ENCODE peak calls at places on chromosomes 13 and 19, in seven cellular contexts. L is ELR; T is GF-D8; W is cardiac fibroblast; Y is stimulated activated CD8-positive, alpha-beta memory T cell treated with anti-CD3 and anti-CD28 coated beads, Interleukin-15, amount 100 ng/mL, for 4 hours; R is tibial artery; Q is stimulated activated CD4-positive, alpha-beta T cell treated with anti-CD3 and anti-CD28 coated beads, Interleukin-4, amount 100 ng/mL, for 48 hours. K is an unnamed sample.

GRCh38 chr13:111530137-111530536 is 209.7 kb downstream of the TEX29 start:
- DNase-seq in L (no peak), T (no peak), W (no peak), Y (no peak), R (no peak), Q (no peak), K (no peak)

GRCh38 chr19:58492265-58492664 is 16.1 kb downstream of the ZNF446 start:
- DNase-seq in L (no peak), T (no peak), W (no peak), Y (no peak), R (no peak), Q (no peak), K (no peak)

GRCh38 chr13:99384468-99384867 is 77.3 kb upstream of the GPR183 start:
- DNase-seq in L (no peak), T (no peak), W (no peak), Y (no peak), R (no peak), Q (peak; percentile 31), K (no peak)

GRCh38 chr19:29524912-29525870 is 603 bp upstream of the VSTM2B start:
- DNase-seq in L (no peak), T (no peak), W (no peak), Y (no peak), R (no peak), Q (no peak), K (no peak)

GRCh38 chr19:10617409-10618121 is 7.8 kb upstream of the SLC44A2 start:
- DNase-seq in L (peak; percentile 90), T (no peak), W (peak; percentile 54), Y (no peak), R (no peak), Q (no peak), K (no peak)

GRCh38 chr13:101875717-101876393 is 423.4 kb downstream of the ITGBL1 start:
- DNase-seq in L (peak; percentile 81), T (no peak), W (peak; percentile 25), Y (no peak), R (no peak), Q (no peak), K (no peak)

GRCh38 chr13:44620057-44620456 is 43.9 kb upstream of the TSC22D1 start:
- DNase-seq in L (peak; percentile 69), T (no peak), W (peak; percentile 20), Y (no peak), R (no peak), Q (no peak), K (no peak)

GRCh38 chr13:22262328-22262920 is 591.6 kb downstream of the FGF9 start:
- DNase-seq in L (no peak), T (no peak), W (no peak), Y (no peak), R (no peak), Q (no peak), K (no peak)